ENCODE peak calls at places on chromosomes 13 and 19, in ten cellular contexts. E, I, F, T, V, X, L, K, Q and W are unnamed samples.
A peak's percentile ranks its signal among the peaks of the same experiment; 100 is the strongest.

GRCh38 chr19:2084993-2085720 is 11.0 kb downstream of the MOB3A start:
- DNase-seq in E (peak; percentile 63), I (no peak), F (peak; percentile 81), T (peak; percentile 61), V (no peak), X (no peak), L (peak; percentile 43), K (no peak), Q (no peak), W (peak; percentile 93)

GRCh38 chr13:43309301-43309700 is 285.9 kb downstream of the DNAJC15 start:
- DNase-seq in E (no peak), I (no peak), F (no peak), T (no peak), V (no peak), X (peak; percentile 44), L (no peak), K (no peak), Q (no peak), W (no peak)

GRCh38 chr13:68714292-68714691 is 1393.3 kb upstream of the ATXN8OS start:
- DNase-seq in E (no peak), I (no peak), F (no peak), T (no peak), V (no peak), X (no peak), L (no peak), K (no peak), Q (no peak), W (no peak)

GRCh38 chr13:30997697-30998547 is 65.5 kb downstream of the TEX26 start:
- DNase-seq in E (no peak), I (no peak), F (no peak), T (no peak), V (no peak), X (no peak), L (no peak), K (no peak), Q (no peak), W (no peak)

GRCh38 chr13:114194853-114195252 is 15.8 kb downstream of the CFAP97D2 start:
- DNase-seq in E (no peak), I (no peak), F (no peak), T (no peak), V (no peak), X (no peak), L (peak; percentile 33), K (no peak), Q (no peak), W (no peak)

GRCh38 chr19:49361438-49362047 is 673 bp downstream of the TEAD2 start:
- DNase-seq in E (peak; percentile 72), I (peak; percentile 63), F (peak; percentile 95), T (peak; percentile 65), V (peak; percentile 91), X (peak; percentile 80), L (peak; percentile 87), K (peak; percentile 56), Q (peak; percentile 55), W (peak; percentile 55)

GRCh38 chr13:95298971-95299627 is 2.2 kb downstream of the ABCC4 start:
- DNase-seq in E (no peak), I (no peak), F (no peak), T (no peak), V (no peak), X (peak; percentile 94), L (no peak), K (peak; percentile 36), Q (no peak), W (no peak)

GRCh38 chr19:495440-496332 is 600 bp upstream of the MADCAM1 start:
- DNase-seq in E (peak; percentile 67), I (no peak), F (no peak), T (no peak), V (no peak), X (peak; percentile 39), L (no peak), K (no peak), Q (no peak), W (no peak)

GRCh38 chr13:68081051-68081450 is 850.9 kb upstream of the PCDH9 start:
- DNase-seq in E (no peak), I (no peak), F (no peak), T (no peak), V (no peak), X (no peak), L (no peak), K (no peak), Q (no peak), W (no peak)

GRCh38 chr19:12778020-12778904 is 2.9 kb upstream of the HOOK2 start:
- DNase-seq in E (peak; percentile 80), I (peak; percentile 79), F (peak; percentile 92), T (peak; percentile 86), V (peak; percentile 72), X (peak; percentile 75), L (peak; percentile 95), K (no peak), Q (no peak), W (peak; percentile 70)

GRCh38 chr13:93262729-93263128 is 36.1 kb downstream of the GPC6 start:
- DNase-seq in E (no peak), I (no peak), F (no peak), T (no peak), V (no peak), X (peak; percentile 85), L (no peak), K (no peak), Q (no peak), W (no peak)

GRCh38 chr13:27619093-27619705 is 1.1 kb downstream of the LNX2 start:
- DNase-seq in E (no peak), I (no peak), F (no peak), T (no peak), V (no peak), X (peak; percentile 55), L (peak; percentile 58), K (no peak), Q (no peak), W (no peak)

GRCh38 chr19:8371011-8371804 is 7.3 kb downstream of the ANGPTL4 start:
- DNase-seq in E (peak; percentile 53), I (no peak), F (no peak), T (no peak), V (no peak), X (no peak), L (peak; percentile 51), K (no peak), Q (no peak), W (no peak)

GRCh38 chr19:47419037-47419783 is at the start of gene MEIS3:
- DNase-seq in E (no peak), I (no peak), F (no peak), T (no peak), V (peak; percentile 56), X (no peak), L (no peak), K (no peak), Q (no peak), W (no peak)
- H3K4me3 ChIP-seq in E (peak within 1 kb of the TSS; percentile 45), I (peak within 1 kb of the TSS; percentile 52), F (peak within 1 kb of the TSS; percentile 40), T (peak within 1 kb of the TSS; percentile 63), V (peak within 1 kb of the TSS; percentile 50), X (peak within 1 kb of the TSS; percentile 91), L (no peak within 1 kb of the TSS), K (peak within 1 kb of the TSS; percentile 51), Q (peak within 1 kb of the TSS; percentile 34), W (peak within 1 kb of the TSS; percentile 19)

DNA sequence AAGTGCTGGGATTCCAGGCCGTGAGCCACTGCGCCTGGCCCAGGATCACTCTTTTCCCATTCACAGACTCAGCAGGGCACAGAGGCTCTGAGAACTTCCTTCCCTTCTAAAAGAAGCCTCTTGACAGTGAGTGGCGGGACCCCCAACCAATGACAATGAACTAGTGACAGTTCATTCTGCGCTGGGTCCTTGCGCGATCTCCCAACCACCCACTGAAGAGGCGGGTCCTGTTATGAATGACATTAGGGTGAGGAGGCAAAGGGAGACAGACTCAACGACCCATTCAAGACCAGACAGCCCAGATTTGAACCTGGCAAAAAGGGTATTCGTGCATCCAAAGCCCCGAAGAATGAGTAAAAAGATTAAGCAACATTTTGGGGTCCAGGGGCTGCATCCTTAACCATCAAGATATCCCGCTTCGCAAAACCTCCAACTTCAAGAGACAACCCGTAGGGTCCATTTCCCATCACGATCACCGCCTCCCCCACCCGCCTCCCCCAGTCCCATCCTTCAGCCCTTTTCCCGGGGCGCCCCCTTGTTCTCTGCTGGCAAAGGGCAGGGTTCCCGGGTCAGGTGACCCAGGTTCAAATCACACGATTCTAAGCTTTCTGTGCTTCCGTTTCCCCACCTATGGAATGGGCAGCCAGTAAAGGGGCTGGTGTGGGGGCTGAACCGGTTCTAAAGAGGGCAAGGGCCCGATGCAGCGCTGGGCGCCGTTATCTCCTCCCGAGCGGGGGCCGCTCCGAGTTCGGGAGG is 719 bp downstream of the SUGP2 start:
- DNase-seq in E (no peak), I (peak; percentile 84), F (peak; percentile 91), T (peak; percentile 61), V (peak; percentile 65), X (peak; percentile 95), L (peak; percentile 59), K (peak; percentile 84), Q (peak; percentile 61), W (peak; percentile 87)
- TF ChIP-seq CTCF in E (no peak), I (no peak), F (no peak), T (no peak), V (no peak), X (no peak), L (no peak), K (peak; percentile 7), Q (no peak), W (no peak)

GRCh38 chr13:21435710-21436151 is 23.4 kb downstream of the ZDHHC20 start:
- DNase-seq in E (no peak), I (peak; percentile 9), F (peak; percentile 63), T (no peak), V (peak; percentile 16), X (peak; percentile 89), L (peak; percentile 69), K (peak; percentile 87), Q (no peak), W (no peak)
- TF ChIP-seq POLR2A in E (no peak), I (no peak), F (no peak), T (no peak), V (no peak), X (no peak), L (no peak), K (no peak), Q (no peak), W (no peak)

DNA sequence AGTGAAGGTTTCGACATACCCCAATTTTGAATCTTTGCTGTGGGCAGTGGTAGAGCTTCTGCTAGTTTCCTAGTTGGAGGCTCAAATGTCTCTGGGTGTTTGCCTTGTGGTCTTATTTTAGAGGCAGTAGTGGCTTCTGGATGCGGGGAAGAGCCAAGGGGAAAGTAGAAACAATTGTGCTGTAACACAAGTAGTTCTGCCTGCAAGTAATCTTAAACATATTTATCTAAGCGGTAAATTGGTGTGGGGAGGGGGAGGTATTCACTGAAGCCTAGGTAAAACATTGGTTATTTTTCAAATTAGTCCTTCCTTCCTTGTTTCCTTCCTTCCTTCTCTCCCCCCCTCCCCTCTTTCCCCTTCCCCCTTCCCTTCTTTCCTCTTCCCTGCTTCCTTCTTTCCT is at the start of gene PCDH20:
- DNase-seq in E (no peak), I (no peak), F (no peak), T (no peak), V (no peak), X (no peak), L (no peak), K (no peak), Q (no peak), W (no peak)
- H3K4me3 ChIP-seq in E (no peak within 1 kb of the TSS), I (peak within 1 kb of the TSS; percentile 8), F (peak within 1 kb of the TSS; percentile 25), T (peak within 1 kb of the TSS; percentile 22), V (peak within 1 kb of the TSS; percentile 44), X (no peak within 1 kb of the TSS), L (no peak within 1 kb of the TSS), K (no peak within 1 kb of the TSS), Q (peak within 1 kb of the TSS; percentile 28), W (no peak within 1 kb of the TSS)